ENCODE peak calls at places on chromosomes 4 and X, in seven cellular contexts. A is CD8-positive, alpha-beta memory T cell; G is effector CD4-positive, alpha-beta T cell; Z is mucosa of descending colon; S is PC-3; W is mucosa of gallbladder; E is NT2/D1. D is an unnamed sample.

GRCh38 chr4:95392886-95393285 is 155.9 kb downstream of the UNC5C start:
- DNase-seq in A (no peak), G (no peak), Z (no peak), S (no peak), W (no peak), E (no peak), D (no peak)

GRCh38 chrX:146887020-146887419 is 72.5 kb upstream of the CXorf51A start:
- DNase-seq in A (no peak), G (no peak), Z (no peak), S (no peak), W (no peak), E (no peak), D (no peak)

GRCh38 chr4:43224591-43224990 is 332.1 kb downstream of the GRXCR1 start:
- DNase-seq in A (no peak), G (no peak), Z (no peak), S (no peak), W (no peak), E (no peak), D (no peak)

GRCh38 chr4:38180456-38180855 is 220.3 kb downstream of the PTTG2 start:
- DNase-seq in A (no peak), G (no peak), Z (no peak), S (peak; percentile 57), W (no peak), E (no peak), D (no peak)

GRCh38 chrX:71367396-71367795 is 1.2 kb downstream of the TAF1 start:
- DNase-seq in A (no peak), G (no peak), Z (no peak), S (no peak), W (no peak), E (no peak), D (no peak)

GRCh38 chr4:153564630-153565525 is 98.7 kb downstream of the TMEM131L start:
- DNase-seq in A (no peak), G (no peak), Z (no peak), S (peak; percentile 48), W (peak; percentile 30), E (no peak), D (no peak)

GRCh38 chr4:80184791-80185756 is 12.2 kb upstream of the PRDM8 start:
- DNase-seq in A (no peak), G (no peak), Z (no peak), S (peak; percentile 10), W (no peak), E (no peak), D (no peak)

GRCh38 chr4:141027421-141027820 is 105.8 kb downstream of the RNF150 start:
- DNase-seq in A (no peak), G (no peak), Z (no peak), S (peak; percentile 38), W (no peak), E (no peak), D (no peak)

GRCh38 chr4:33625762-33626161 is 2618.6 kb downstream of the ARAP2 start:
- DNase-seq in A (no peak), G (no peak), Z (no peak), S (peak; percentile 29), W (no peak), E (no peak), D (no peak)

GRCh38 chr4:185128272-185129119 is 14.6 kb upstream of the SLC25A4 start:
- DNase-seq in A (peak; percentile 29), G (no peak), Z (no peak), S (no peak), W (no peak), E (no peak), D (peak; percentile 32)

GRCh38 chrX:23644744-23645143 is 22.5 kb upstream of the PRDX4 start:
- DNase-seq in A (no peak), G (no peak), Z (no peak), S (no peak), W (no peak), E (no peak), D (no peak)

GRCh38 chrX:69025802-69026301 is 139.4 kb downstream of the PJA1 start:
- DNase-seq in A (no peak), G (no peak), Z (no peak), S (peak; percentile 94), W (no peak), E (no peak), D (no peak)

GRCh38 chrX:119729408-119730201 is 28.8 kb upstream of the SOWAHD start:
- DNase-seq in A (peak; percentile 61), G (peak; percentile 64), Z (no peak), S (peak; percentile 74), W (peak; percentile 54), E (peak; percentile 51), D (no peak)

GRCh38 chr4:173722075-173722474 is 192.0 kb upstream of the HAND2 start:
- DNase-seq in A (no peak), G (no peak), Z (no peak), S (no peak), W (no peak), E (no peak), D (no peak)

GRCh38 chr4:80362578-80363181 is 27.1 kb downstream of the CFAP299 start:
- DNase-seq in A (peak; percentile 9), G (peak; percentile 12), Z (no peak), S (peak; percentile 70), W (no peak), E (peak; percentile 23), D (no peak)

GRCh38 chr4:128574706-128575105 is 234.8 kb upstream of the JADE1 start:
- DNase-seq in A (peak; percentile 34), G (peak; percentile 31), Z (no peak), S (peak; percentile 67), W (peak; percentile 83), E (peak; percentile 59), D (no peak)

GRCh38 chrX:109393859-109394258 is 88.0 kb downstream of the GUCY2F start:
- DNase-seq in A (no peak), G (no peak), Z (no peak), S (peak; percentile 19), W (no peak), E (no peak), D (no peak)

GRCh38 chr4:84938316-84938715 is 28.2 kb downstream of the WDFY3 start:
- DNase-seq in A (no peak), G (no peak), Z (no peak), S (peak; percentile 53), W (no peak), E (no peak), D (no peak)

GRCh38 chr4:189071241-189071640 is 869.4 kb upstream of the FRG1 start:
- DNase-seq in A (no peak), G (no peak), Z (no peak), S (no peak), W (no peak), E (no peak), D (no peak)

GRCh38 chr4:103046416-103047290 is 27.1 kb upstream of the SLC9B1 start:
- DNase-seq in A (peak; percentile 47), G (peak; percentile 25), Z (no peak), S (peak; percentile 59), W (peak; percentile 12), E (peak; percentile 27), D (no peak)

GRCh38 chr4:8938137-8938536 is 66.5 kb upstream of the HMX1 start:
- DNase-seq in A (no peak), G (no peak), Z (no peak), S (no peak), W (no peak), E (no peak), D (no peak)

GRCh38 chrX:149903889-149904748 is 23.1 kb downstream of the MAGEA8 start:
- DNase-seq in A (no peak), G (no peak), Z (no peak), S (no peak), W (no peak), E (no peak), D (no peak)

GRCh38 chr4:185787926-185788679 is 23.9 kb downstream of the SORBS2 start:
- DNase-seq in A (no peak), G (no peak), Z (no peak), S (no peak), W (no peak), E (no peak), D (no peak)

D was measured in cerebellar nuclear complex.